ENCODE peak calls at places on chromosomes 13 and 19, in six cellular contexts. D, U, P, C, Y and T are unnamed samples.
A peak's percentile ranks its signal among the peaks of the same experiment; 100 is the strongest.

GRCh38 chr19:1169921-1170885 is 3.9 kb downstream of the SBNO2 start:
- DNase-seq in D (peak; percentile 84), Y (peak; percentile 83), C (no peak), U (no peak), P (no peak), T (peak; percentile 91)

GRCh38 chr13:76890036-76890435 is 3.8 kb upstream of the KCTD12 start:
- DNase-seq in P (no peak), U (no peak), C (no peak), D (no peak), Y (no peak), T (no peak)

GRCh38 chr13:36912983-36913382 is 7.1 kb downstream of the SMAD9 start:
- DNase-seq in D (no peak), P (no peak), U (no peak), C (no peak), Y (no peak), T (no peak)

GRCh38 chr13:100597253-100597652 is 8.7 kb upstream of the GGACT start:
- DNase-seq in C (no peak), Y (no peak), U (no peak), D (no peak), P (no peak), T (no peak)

GRCh38 chr13:22665531-22665930 is 515.2 kb upstream of the SGCG start:
- DNase-seq in C (no peak), U (no peak), D (no peak), P (no peak), Y (no peak), T (no peak)

GRCh38 chr13:99774644-99775043 is 196.9 kb downstream of the ZIC5 start:
- DNase-seq in Y (no peak), C (no peak), P (no peak), D (no peak), U (no peak), T (no peak)

GRCh38 chr13:113043931-113044330 is 61.7 kb upstream of the F7 start:
- DNase-seq in Y (no peak), C (no peak), P (no peak), U (no peak), D (peak; percentile 16), T (no peak)

GRCh38 chr19:54189020-54189667 is at the start of gene MBOAT7:
- DNase-seq in P (no peak), D (no peak), C (no peak), Y (no peak), U (no peak), T (peak; percentile 92)

GRCh38 chr13:111926501-111927180 is 140.3 kb upstream of the SOX1 start:
- DNase-seq in C (no peak), Y (no peak), U (no peak), P (no peak), D (peak; percentile 22), T (peak; percentile 84)

GRCh38 chr13:100753391-100753790 is 78.8 kb upstream of the TMTC4 start:
- DNase-seq in Y (no peak), U (no peak), P (no peak), D (no peak), C (no peak), T (no peak)

GRCh38 chr13:107999751-108000150 is 215.6 kb downstream of the LIG4 start:
- DNase-seq in D (no peak), Y (no peak), P (no peak), C (no peak), U (no peak), T (no peak)

GRCh38 chr13:113092776-113093579 is 12.6 kb upstream of the F7 start:
- DNase-seq in P (no peak), D (no peak), U (peak; percentile 8), Y (no peak), C (no peak), T (no peak)

GRCh38 chr13:27997904-27998522 is 9.5 kb upstream of the URAD start:
- DNase-seq in U (peak; percentile 46), Y (no peak), P (peak; percentile 48), C (no peak), D (no peak), T (no peak)

GRCh38 chr13:33761744-33762143 is 56.2 kb upstream of the RFC3 start:
- DNase-seq in P (peak; percentile 36), C (peak; percentile 67), Y (no peak), D (no peak), U (no peak), T (no peak)

GRCh38 chr19:5914358-5914774 is 312 bp downstream of the CAPS start:
- DNase-seq in C (no peak), P (no peak), Y (no peak), D (no peak), U (no peak), T (no peak)

GRCh38 chr19:52464798-52465470 is 11.6 kb downstream of the ZNF578 start:
- DNase-seq in P (peak; percentile 29), U (no peak), D (no peak), Y (no peak), C (peak; percentile 47), T (peak; percentile 67)

GRCh38 chr13:66940113-66940512 is 290.0 kb downstream of the PCDH9 start:
- DNase-seq in U (no peak), Y (no peak), C (no peak), P (no peak), D (no peak), T (no peak)

GRCh38 chr19:38090561-38090960 is 133.5 kb downstream of the DPF1 start:
- DNase-seq in Y (no peak), U (peak; percentile 33), C (no peak), D (no peak), P (no peak), T (no peak)

GRCh38 chr19:56273563-56274117 is 1.1 kb downstream of the EDDM13 start:
- DNase-seq in D (no peak), P (no peak), C (no peak), U (no peak), Y (no peak), T (no peak)

GRCh38 chr19:17075860-17076538 is 422 bp downstream of the MYO9B start:
- DNase-seq in U (peak; percentile 36), D (no peak), C (no peak), P (no peak), Y (no peak), T (no peak)

GRCh38 chr19:13064092-13064489 is 38.6 kb downstream of the LYL1 start:
- DNase-seq in U (peak; percentile 68), C (no peak), Y (no peak), P (no peak), D (no peak), T (no peak)

GRCh38 chr19:7799640-7800355 is 30.2 kb upstream of the EVI5L start:
- DNase-seq in P (peak; percentile 76), Y (no peak), D (peak; percentile 83), U (peak; percentile 52), C (peak; percentile 79), T (peak; percentile 88)

GRCh38 chr13:36879218-36879938 is 40.7 kb downstream of the SMAD9 start:
- DNase-seq in P (no peak), C (no peak), D (no peak), Y (no peak), U (no peak), T (no peak)

GRCh38 chr13:99614465-99614885 is 113.2 kb downstream of the TM9SF2 start:
- DNase-seq in U (no peak), P (no peak), C (no peak), Y (no peak), D (no peak), T (no peak)

GRCh38 chr13:108496364-108497215 is 132.8 kb upstream of the MYO16 start:
- DNase-seq in C (peak; percentile 49), P (peak; percentile 3), U (no peak), Y (no peak), D (no peak), T (no peak)

GRCh38 chr13:36345438-36346221 is 564 bp downstream of the SPART start:
- DNase-seq in P (peak; percentile 41), C (peak; percentile 74), Y (peak; percentile 87), D (peak; percentile 92), U (peak; percentile 62), T (no peak)

GRCh38 chr19:39843919-39844793 is 2.0 kb downstream of the FBL start:
- DNase-seq in Y (no peak), C (no peak), P (no peak), U (no peak), D (no peak), T (no peak)

GRCh38 chr19:10499550-10500246 is 3.5 kb downstream of the KEAP1 start:
- DNase-seq in Y (no peak), U (no peak), P (no peak), D (no peak), C (no peak), T (no peak)

GRCh38 chr13:106471957-106472543 is 63.4 kb downstream of the EFNB2 start:
- DNase-seq in D (no peak), U (no peak), C (peak; percentile 69), P (no peak), Y (no peak), T (no peak)

GRCh38 chr19:2724148-2724557 is 3.0 kb upstream of the DIRAS1 start:
- DNase-seq in P (no peak), C (no peak), Y (no peak), U (no peak), D (no peak), T (no peak)

GRCh38 chr13:98199480-98199879 is 22.4 kb upstream of the RNF113B start:
- DNase-seq in Y (no peak), P (no peak), C (no peak), U (no peak), D (no peak), T (no peak)

GRCh38 chr19:16379521-16380313 is 55.1 kb downstream of the KLF2 start:
- DNase-seq in Y (no peak), P (no peak), C (no peak), D (peak; percentile 57), U (peak; percentile 8), T (no peak)

GRCh38 chr13:33519561-33520479 is 234.3 kb upstream of the STARD13 start:
- DNase-seq in P (no peak), Y (no peak), C (no peak), D (no peak), U (no peak), T (no peak)

GRCh38 chr13:103188688-103189326 is 122.6 kb upstream of the SLC10A2 start:
- DNase-seq in D (no peak), P (no peak), C (no peak), U (no peak), Y (no peak), T (no peak)

GRCh38 chr19:56476671-56477428 is at the start of gene ZNF667:
- DNase-seq in U (peak; percentile 18), P (no peak), C (no peak), D (peak; percentile 80), Y (no peak), T (no peak)

GRCh38 chr19:17751103-17751911 is at the start of gene FCHO1:
- DNase-seq in U (peak; percentile 33), D (peak; percentile 87), C (peak; percentile 29), Y (no peak), P (no peak), T (no peak)

GRCh38 chr19:21022996-21023395 is 2.5 kb downstream of the ZNF430 start:
- DNase-seq in U (no peak), Y (no peak), P (no peak), D (no peak), C (no peak), T (no peak)